ENCODE peak calls at places on chromosome 16, in five cellular contexts. K is endothelial cell; I is CD4-positive, alpha-beta T cell; H is Calu3; X is kidney epithelial cell. B is an unnamed sample.
A peak's percentile ranks its signal among the peaks of the same experiment; 100 is the strongest.

GRCh38 chr16:71929048-71929447 is 33.7 kb downstream of the IST1 start:
- DNase-seq in K (no peak), I (no peak), H (no peak), X (peak; percentile 12), B (peak; percentile 69)

GRCh38 chr16:1159973-1160772 is 7.3 kb downstream of the CACNA1H start:
- DNase-seq in K (no peak), I (no peak), H (peak; percentile 52), X (no peak), B (no peak)

GRCh38 chr16:75096730-75097129 is 19.9 kb downstream of the LDHD start:
- DNase-seq in K (no peak), I (no peak), H (peak; percentile 85), X (no peak), B (no peak)

GRCh38 chr16:64280317-64280716 is 841.5 kb downstream of the CDH11 start:
- DNase-seq in K (no peak), I (no peak), H (no peak), X (no peak), B (no peak)

GRCh38 chr16:60259956-60260355 is 1525.8 kb upstream of the GOT2 start:
- DNase-seq in K (no peak), I (no peak), H (no peak), X (no peak), B (no peak)

GRCh38 chr16:30997887-30998711 is 12.3 kb downstream of the STX1B start:
- DNase-seq in K (no peak), I (no peak), H (peak; percentile 47), X (peak; percentile 67), B (peak; percentile 66)

GRCh38 chr16:11671271-11671670 is 3.0 kb downstream of the SNN start:
- DNase-seq in K (no peak), I (no peak), H (no peak), X (no peak), B (no peak)

GRCh38 chr16:46859719-46860152 is 24.4 kb upstream of the GPT2 start:
- DNase-seq in K (no peak), I (no peak), H (peak; percentile 84), X (peak; percentile 70), B (peak; percentile 81)

GRCh38 chr16:21656795-21657768 is 4.7 kb upstream of the IGSF6 start:
- DNase-seq in K (peak; percentile 38), I (peak; percentile 28), H (peak; percentile 62), X (peak; percentile 14), B (peak; percentile 74)

GRCh38 chr16:2325181-2325580 is 15.3 kb downstream of the ABCA3 start:
- DNase-seq in K (no peak), I (no peak), H (no peak), X (no peak), B (no peak)

GRCh38 chr16:85227924-85228462 is 115.7 kb upstream of the CIBAR2 start:
- DNase-seq in K (no peak), I (no peak), H (no peak), X (no peak), B (peak; percentile 69)
- TF ChIP-seq CTCF in K (no peak), I (no peak), H (no peak), X (no peak), B (peak; percentile 19)

DNA sequence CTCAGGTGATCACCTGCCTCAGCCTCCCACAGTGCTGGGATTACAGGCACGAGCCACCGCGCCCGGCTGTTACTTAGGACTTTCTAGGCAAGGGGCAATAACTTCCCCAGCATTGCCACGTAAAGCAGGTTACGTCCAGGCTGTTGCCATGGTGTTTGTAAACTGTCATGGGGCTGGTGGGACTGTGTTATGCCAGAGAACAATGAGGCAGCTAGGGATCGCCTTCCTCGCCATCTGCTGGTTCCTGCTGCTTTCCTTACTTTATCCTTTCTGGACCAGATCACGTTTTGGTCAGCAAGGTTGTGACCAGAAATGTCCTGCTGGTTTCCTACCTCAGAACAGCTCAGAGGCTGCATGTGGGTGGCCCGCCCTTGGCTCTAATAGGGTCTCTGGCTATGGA is 28.4 kb upstream of the ZC3H18 start:
- DNase-seq in K (no peak), I (no peak), H (no peak), X (no peak), B (no peak)
- TF ChIP-seq CTCF in K (no peak), I (no peak), H (no peak), X (no peak), B (no peak)

DNA sequence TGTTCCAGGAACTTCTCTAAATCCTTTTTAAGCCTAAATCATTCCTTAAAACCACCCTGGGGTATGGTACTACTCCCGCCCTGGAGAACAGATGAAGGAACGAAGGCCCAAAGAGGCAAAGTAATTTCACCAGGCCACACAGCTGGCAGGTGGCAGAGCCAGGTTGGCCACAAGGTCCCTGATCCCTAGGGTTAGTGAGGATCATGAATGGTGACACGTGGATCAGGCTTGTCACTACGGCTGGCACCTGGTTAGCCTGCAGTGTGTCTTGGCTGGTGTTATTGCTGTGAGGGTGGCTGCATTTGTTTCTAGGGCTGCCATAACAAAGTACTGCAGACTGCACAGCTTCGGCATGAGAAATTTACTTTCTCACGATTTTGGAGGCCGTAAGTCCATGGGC is 26.0 kb upstream of the ZNF423 start:
- DNase-seq in K (no peak), I (no peak), H (no peak), X (no peak), B (no peak)
- TF ChIP-seq CTCF in K (no peak), I (no peak), H (no peak), X (no peak), B (no peak)

DNA sequence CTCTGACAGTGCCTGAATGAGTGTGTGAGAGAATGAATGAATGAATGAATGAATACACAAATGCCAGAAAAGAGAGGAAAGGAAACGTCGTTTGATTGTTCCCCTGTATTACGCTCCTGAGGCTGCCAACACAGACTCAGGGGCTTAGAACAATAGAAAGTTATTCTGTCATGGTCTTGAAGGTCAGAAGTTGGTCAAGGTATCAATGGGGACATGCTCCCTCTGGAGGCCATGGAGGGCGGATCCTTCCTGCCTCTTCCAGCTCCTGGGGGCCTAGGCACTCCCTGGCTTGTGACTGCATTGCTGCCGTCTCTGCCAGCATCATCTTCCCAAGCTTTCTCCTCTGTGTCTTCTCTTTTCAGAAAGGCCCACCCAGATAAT is 1.5 kb upstream of the SLC38A8 start:
- DNase-seq in K (peak; percentile 52), I (no peak), H (peak; percentile 42), X (no peak), B (peak; percentile 32)
- TF ChIP-seq CTCF in K (peak; percentile 23), I (no peak), H (peak; percentile 57), X (peak; percentile 47), B (peak; percentile 40)

GRCh38 chr16:12898556-12898955 is 2.8 kb upstream of the SHISA9 start:
- DNase-seq in K (no peak), I (no peak), H (no peak), X (no peak), B (no peak)
- TF ChIP-seq CTCF in K (no peak), I (no peak), H (no peak), X (no peak), B (no peak)

DNA sequence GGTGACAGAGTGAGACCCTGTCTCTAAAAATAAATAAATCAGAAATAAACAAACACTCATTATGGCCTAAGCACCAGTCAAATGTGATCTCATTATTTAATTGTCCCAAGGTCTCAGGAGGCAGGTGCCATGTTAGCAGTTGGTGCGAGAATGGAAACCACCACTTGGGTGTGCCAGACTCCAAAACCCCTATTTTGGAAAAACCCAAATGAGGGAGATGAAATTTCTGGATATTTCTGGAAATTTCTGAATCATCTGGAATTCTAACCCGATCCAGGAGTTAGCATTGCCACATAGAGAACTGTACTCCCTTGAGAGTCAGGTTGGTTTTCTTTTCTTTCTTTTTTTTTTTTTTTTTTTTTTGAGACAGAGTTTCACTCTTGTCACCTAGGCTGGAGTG is 264.0 kb downstream of the XYLT1 start:
- DNase-seq in K (no peak), I (no peak), H (no peak), X (no peak), B (no peak)
- TF ChIP-seq CTCF in K (no peak), I (no peak), H (no peak), X (no peak), B (no peak)

B was measured in cardiac muscle cell.